ENCODE peak calls at places on chromosome 15, in seven cellular contexts. One of them, this sample, is unnamed.

GRCh38 chr15:64466408-64467116 is 6.2 kb downstream of the ZNF609 start:
- DNase-seq in MCF 10A: no peak
- DNase-seq in Panc1: no peak
- DNase-seq in CD8-positive, alpha-beta T cell: no peak
- DNase-seq in choroid plexus epithelial cell: no peak
- DNase-seq in BE2C: no peak
- DNase-seq in osteocyte: no peak
- DNase-seq in this sample: no peak

GRCh38 chr15:99021027-99021624 is 13.5 kb upstream of the PGPEP1L start:
- DNase-seq in CD8-positive, alpha-beta T cell: no peak
- DNase-seq in Panc1: no peak
- DNase-seq in BE2C: no peak
- DNase-seq in choroid plexus epithelial cell: no peak
- DNase-seq in MCF 10A: no peak
- DNase-seq in osteocyte: peak; percentile 57
- DNase-seq in this sample: no peak

GRCh38 chr15:80915462-80915861 is 74.2 kb downstream of the MESD start:
- DNase-seq in MCF 10A: no peak
- DNase-seq in Panc1: no peak
- DNase-seq in BE2C: no peak
- DNase-seq in osteocyte: no peak
- DNase-seq in choroid plexus epithelial cell: no peak
- DNase-seq in CD8-positive, alpha-beta T cell: no peak
- DNase-seq in this sample: no peak

GRCh38 chr15:40918799-40919392 is 10.2 kb upstream of the DLL4 start:
- DNase-seq in osteocyte: no peak
- DNase-seq in choroid plexus epithelial cell: no peak
- DNase-seq in CD8-positive, alpha-beta T cell: no peak
- DNase-seq in BE2C: peak; percentile 13
- DNase-seq in MCF 10A: no peak
- DNase-seq in Panc1: no peak
- DNase-seq in this sample: no peak

GRCh38 chr15:40763801-40764765 is at the start of gene GCHFR:
- DNase-seq in Panc1: no peak
- DNase-seq in CD8-positive, alpha-beta T cell: peak; percentile 23
- DNase-seq in choroid plexus epithelial cell: peak; percentile 62
- DNase-seq in BE2C: no peak
- DNase-seq in osteocyte: no peak
- DNase-seq in MCF 10A: peak; percentile 78
- DNase-seq in this sample: peak; percentile 62

GRCh38 chr15:57038040-57038439 is 119.6 kb downstream of the TCF12 start:
- DNase-seq in osteocyte: no peak
- DNase-seq in Panc1: no peak
- DNase-seq in BE2C: no peak
- DNase-seq in MCF 10A: no peak
- DNase-seq in CD8-positive, alpha-beta T cell: no peak
- DNase-seq in choroid plexus epithelial cell: no peak
- DNase-seq in this sample: no peak

GRCh38 chr15:45855210-45855906 is 220.5 kb downstream of the SQOR start:
- DNase-seq in CD8-positive, alpha-beta T cell: no peak
- DNase-seq in osteocyte: no peak
- DNase-seq in Panc1: no peak
- DNase-seq in MCF 10A: no peak
- DNase-seq in BE2C: no peak
- DNase-seq in choroid plexus epithelial cell: no peak
- DNase-seq in this sample: no peak

GRCh38 chr15:48463366-48463880 is 132.2 kb downstream of the DUT start:
- DNase-seq in Panc1: no peak
- DNase-seq in MCF 10A: no peak
- DNase-seq in BE2C: no peak
- DNase-seq in CD8-positive, alpha-beta T cell: no peak
- DNase-seq in osteocyte: no peak
- DNase-seq in choroid plexus epithelial cell: no peak
- DNase-seq in this sample: no peak

GRCh38 chr15:90351479-90352108 is 490 bp upstream of the ZNF774 start:
- DNase-seq in CD8-positive, alpha-beta T cell: no peak
- DNase-seq in osteocyte: no peak
- DNase-seq in BE2C: no peak
- DNase-seq in MCF 10A: no peak
- DNase-seq in Panc1: no peak
- DNase-seq in choroid plexus epithelial cell: no peak
- DNase-seq in this sample: no peak

GRCh38 chr15:29430124-29430523 is 160.5 kb upstream of the NSMCE3 start:
- DNase-seq in MCF 10A: no peak
- DNase-seq in Panc1: no peak
- DNase-seq in CD8-positive, alpha-beta T cell: no peak
- DNase-seq in BE2C: no peak
- DNase-seq in osteocyte: peak; percentile 77
- DNase-seq in choroid plexus epithelial cell: no peak
- DNase-seq in this sample: no peak

DNA sequence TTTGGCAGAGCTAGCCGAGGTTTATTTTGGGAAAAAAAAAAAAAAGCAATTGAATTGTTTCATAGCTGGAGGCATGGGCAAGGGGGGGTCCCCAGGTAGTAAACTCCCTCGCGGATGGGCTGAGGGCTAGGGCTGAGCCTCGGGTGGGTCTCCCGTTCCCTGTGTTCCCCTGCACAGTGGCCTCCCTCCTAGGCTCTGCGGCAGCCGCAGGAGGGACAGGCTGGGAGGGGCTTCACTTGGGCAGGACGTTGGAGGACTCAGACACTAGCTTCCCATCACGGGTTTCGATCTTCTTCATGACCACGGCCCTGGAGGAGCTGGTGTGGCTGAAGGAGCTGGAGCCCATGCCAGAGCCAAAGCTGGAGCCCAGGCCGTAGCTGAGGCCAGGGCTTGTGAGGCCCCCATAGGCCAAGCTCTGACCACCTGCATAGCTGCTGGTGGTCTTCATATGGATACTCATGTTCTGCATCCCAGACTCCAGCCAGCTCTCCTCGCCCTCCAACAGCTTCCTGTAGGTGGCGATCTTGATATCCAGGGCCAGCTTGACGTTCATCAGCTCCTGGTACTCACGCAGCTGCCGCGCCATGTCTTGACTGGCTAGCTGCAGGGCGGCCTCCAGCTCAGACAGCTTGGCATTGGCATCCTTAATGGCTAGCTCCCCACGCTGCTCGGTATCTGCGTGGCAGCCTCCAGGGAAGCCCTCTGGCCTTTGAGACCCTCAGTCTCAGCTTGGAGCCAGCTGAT is 64.0 kb upstream of the CDAN1 start:
- DNase-seq in MCF 10A: no peak
- DNase-seq in Panc1: no peak
- DNase-seq in choroid plexus epithelial cell: no peak
- DNase-seq in osteocyte: no peak
- DNase-seq in CD8-positive, alpha-beta T cell: no peak
- DNase-seq in BE2C: peak; percentile 11
- DNase-seq in this sample: peak; percentile 2
- TF ChIP-seq CTCF in MCF 10A: no peak
- TF ChIP-seq CTCF in Panc1: peak; percentile 64
- TF ChIP-seq CTCF in choroid plexus epithelial cell: peak; percentile 34
- TF ChIP-seq CTCF in osteocyte: no peak
- TF ChIP-seq CTCF in CD8-positive, alpha-beta T cell: no peak
- TF ChIP-seq CTCF in BE2C: peak; percentile 18
- TF ChIP-seq CTCF in this sample: no peak

GRCh38 chr15:87326274-87326673 is 930.3 kb downstream of the NTRK3 start:
- DNase-seq in choroid plexus epithelial cell: no peak
- DNase-seq in CD8-positive, alpha-beta T cell: no peak
- DNase-seq in BE2C: no peak
- DNase-seq in osteocyte: no peak
- DNase-seq in MCF 10A: no peak
- DNase-seq in Panc1: no peak
- DNase-seq in this sample: no peak
- TF ChIP-seq CTCF in choroid plexus epithelial cell: no peak
- TF ChIP-seq CTCF in CD8-positive, alpha-beta T cell: no peak
- TF ChIP-seq CTCF in BE2C: no peak
- TF ChIP-seq CTCF in osteocyte: no peak
- TF ChIP-seq CTCF in MCF 10A: no peak
- TF ChIP-seq CTCF in Panc1: no peak
- TF ChIP-seq CTCF in this sample: no peak

GRCh38 chr15:44726568-44727461 is 9.5 kb upstream of the TRIM69 start:
- DNase-seq in Panc1: peak; percentile 93
- DNase-seq in CD8-positive, alpha-beta T cell: peak; percentile 53
- DNase-seq in osteocyte: no peak
- DNase-seq in BE2C: peak; percentile 50
- DNase-seq in MCF 10A: peak; percentile 90
- DNase-seq in choroid plexus epithelial cell: peak; percentile 98
- DNase-seq in this sample: no peak
- TF ChIP-seq CTCF in Panc1: no peak
- TF ChIP-seq CTCF in CD8-positive, alpha-beta T cell: no peak
- TF ChIP-seq CTCF in osteocyte: no peak
- TF ChIP-seq CTCF in BE2C: no peak
- TF ChIP-seq CTCF in MCF 10A: no peak
- TF ChIP-seq CTCF in choroid plexus epithelial cell: peak; percentile 41
- TF ChIP-seq CTCF in this sample: no peak

GRCh38 chr15:63048986-63049665 is 6.6 kb downstream of the TPM1 start:
- DNase-seq in BE2C: peak; percentile 67
- DNase-seq in choroid plexus epithelial cell: peak; percentile 69
- DNase-seq in CD8-positive, alpha-beta T cell: peak; percentile 4
- DNase-seq in MCF 10A: peak; percentile 60
- DNase-seq in Panc1: no peak
- DNase-seq in osteocyte: no peak
- DNase-seq in this sample: peak; percentile 21
- TF ChIP-seq CTCF in BE2C: no peak
- TF ChIP-seq CTCF in choroid plexus epithelial cell: no peak
- TF ChIP-seq CTCF in CD8-positive, alpha-beta T cell: no peak
- TF ChIP-seq CTCF in MCF 10A: no peak
- TF ChIP-seq CTCF in Panc1: no peak
- TF ChIP-seq CTCF in osteocyte: no peak
- TF ChIP-seq CTCF in this sample: no peak

GRCh38 chr15:68658641-68659358 is 80.0 kb downstream of the CORO2B start:
- DNase-seq in MCF 10A: no peak
- DNase-seq in choroid plexus epithelial cell: no peak
- DNase-seq in osteocyte: no peak
- DNase-seq in BE2C: no peak
- DNase-seq in CD8-positive, alpha-beta T cell: no peak
- DNase-seq in Panc1: no peak
- DNase-seq in this sample: no peak
- TF ChIP-seq CTCF in MCF 10A: no peak
- TF ChIP-seq CTCF in choroid plexus epithelial cell: peak; percentile 20
- TF ChIP-seq CTCF in osteocyte: no peak
- TF ChIP-seq CTCF in BE2C: peak; percentile 27
- TF ChIP-seq CTCF in CD8-positive, alpha-beta T cell: no peak
- TF ChIP-seq CTCF in Panc1: no peak
- TF ChIP-seq CTCF in this sample: no peak

This sample was measured in neural crest cell.